ENCODE peak calls at places on chromosome 9, in six cellular contexts. One of them, this sample, is unnamed.
A peak's percentile ranks its signal among the peaks of the same experiment; 100 is the strongest.

GRCh38 chr9:89022902-89023301 is 31.6 kb downstream of the S1PR3 start:
- DNase-seq in PC-3: no peak
- DNase-seq in BJ: no peak
- DNase-seq in AG04450: no peak
- DNase-seq in mammary epithelial cell: no peak
- DNase-seq in BE2C: no peak
- DNase-seq in this sample: peak; percentile 81

GRCh38 chr9:106929471-106930198 is 66.7 kb downstream of the ZNF462 start:
- DNase-seq in PC-3: no peak
- DNase-seq in BJ: no peak
- DNase-seq in AG04450: peak; percentile 48
- DNase-seq in mammary epithelial cell: no peak
- DNase-seq in BE2C: no peak
- DNase-seq in this sample: peak; percentile 69

GRCh38 chr9:86022687-86023266 is 76.6 kb downstream of the GOLM1 start:
- DNase-seq in PC-3: no peak
- DNase-seq in BJ: no peak
- DNase-seq in AG04450: no peak
- DNase-seq in mammary epithelial cell: no peak
- DNase-seq in BE2C: no peak
- DNase-seq in this sample: no peak

GRCh38 chr9:113879906-113880305 is 3.8 kb downstream of the ZNF618 start:
- DNase-seq in PC-3: no peak
- DNase-seq in BJ: no peak
- DNase-seq in AG04450: peak; percentile 11
- DNase-seq in mammary epithelial cell: no peak
- DNase-seq in BE2C: no peak
- DNase-seq in this sample: peak; percentile 88

GRCh38 chr9:133647148-133647547 is 11.0 kb downstream of the DBH start:
- DNase-seq in PC-3: no peak
- DNase-seq in BJ: no peak
- DNase-seq in AG04450: no peak
- DNase-seq in mammary epithelial cell: no peak
- DNase-seq in BE2C: no peak
- DNase-seq in this sample: no peak

GRCh38 chr9:92598382-92598781 is 62.6 kb upstream of the ECM2 start:
- DNase-seq in PC-3: no peak
- DNase-seq in BJ: no peak
- DNase-seq in AG04450: no peak
- DNase-seq in mammary epithelial cell: no peak
- DNase-seq in BE2C: no peak
- DNase-seq in this sample: no peak

GRCh38 chr9:18393340-18394130 is 80.4 kb upstream of the ADAMTSL1 start:
- DNase-seq in PC-3: peak; percentile 92
- DNase-seq in BJ: peak; percentile 75
- DNase-seq in AG04450: peak; percentile 53
- DNase-seq in mammary epithelial cell: peak; percentile 98
- DNase-seq in BE2C: peak; percentile 6
- DNase-seq in this sample: peak; percentile 98

GRCh38 chr9:25678147-25678666 is at the start of gene TUSC1:
- DNase-seq in PC-3: peak; percentile 72
- DNase-seq in BJ: peak; percentile 19
- DNase-seq in AG04450: no peak
- DNase-seq in mammary epithelial cell: peak; percentile 80
- DNase-seq in BE2C: peak; percentile 94
- DNase-seq in this sample: peak; percentile 83

GRCh38 chr9:76808636-76809035 is 44.4 kb downstream of the PCA3 start:
- DNase-seq in PC-3: peak; percentile 7
- DNase-seq in BJ: no peak
- DNase-seq in AG04450: no peak
- DNase-seq in mammary epithelial cell: peak; percentile 25
- DNase-seq in BE2C: no peak
- DNase-seq in this sample: no peak

GRCh38 chr9:76803083-76803482 is 38.8 kb downstream of the PCA3 start:
- DNase-seq in PC-3: no peak
- DNase-seq in BJ: no peak
- DNase-seq in AG04450: no peak
- DNase-seq in mammary epithelial cell: no peak
- DNase-seq in BE2C: no peak
- DNase-seq in this sample: no peak

GRCh38 chr9:76800901-76801300 is 36.7 kb downstream of the PCA3 start:
- DNase-seq in PC-3: no peak
- DNase-seq in BJ: no peak
- DNase-seq in AG04450: no peak
- DNase-seq in mammary epithelial cell: no peak
- DNase-seq in BE2C: no peak
- DNase-seq in this sample: no peak

GRCh38 chr9:76799481-76799880 is 35.2 kb downstream of the PCA3 start:
- DNase-seq in PC-3: no peak
- DNase-seq in BJ: no peak
- DNase-seq in AG04450: no peak
- DNase-seq in mammary epithelial cell: no peak
- DNase-seq in BE2C: no peak
- DNase-seq in this sample: no peak

DNA sequence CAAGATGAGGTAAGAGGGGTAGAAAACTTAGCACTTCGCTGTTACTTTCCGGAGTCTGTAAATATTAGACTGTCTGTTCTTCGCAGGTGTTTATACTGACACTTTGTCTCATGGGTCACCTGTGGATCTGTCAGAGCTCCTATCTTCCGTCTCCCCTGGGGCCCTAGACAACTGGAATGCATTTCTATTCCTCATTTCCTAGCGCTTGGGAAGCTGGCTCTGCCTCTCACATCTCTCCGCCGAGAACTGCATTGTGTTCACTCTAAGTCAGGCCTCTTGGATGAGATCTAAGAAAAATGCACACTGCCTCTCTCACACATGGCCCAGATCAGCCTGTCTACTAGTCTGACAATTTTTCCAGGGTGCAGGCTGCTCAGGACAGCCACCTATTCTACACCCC is 39.5 kb downstream of the PCA3 start:
- DNase-seq in PC-3: no peak
- DNase-seq in BJ: no peak
- DNase-seq in AG04450: no peak
- DNase-seq in mammary epithelial cell: no peak
- DNase-seq in BE2C: no peak
- DNase-seq in this sample: no peak
- H3K4me3 ChIP-seq in PC-3: no peak overlapping the region
- H3K4me3 ChIP-seq in BJ: no peak overlapping the region
- H3K4me3 ChIP-seq in AG04450: no peak overlapping the region
- H3K4me3 ChIP-seq in mammary epithelial cell: no peak overlapping the region
- H3K4me3 ChIP-seq in BE2C: no peak overlapping the region
- H3K4me3 ChIP-seq in this sample: no peak overlapping the region

GRCh38 chr9:35660966-35661413 is 2.9 kb downstream of the CCDC107 start:
- DNase-seq in PC-3: peak; percentile 23
- DNase-seq in BJ: no peak
- DNase-seq in AG04450: no peak
- DNase-seq in mammary epithelial cell: no peak
- DNase-seq in BE2C: no peak
- DNase-seq in this sample: peak; percentile 64
- TF ChIP-seq CTCF in PC-3: peak; percentile 40
- TF ChIP-seq CTCF in BJ: peak; percentile 73
- TF ChIP-seq CTCF in AG04450: peak; percentile 58
- TF ChIP-seq CTCF in mammary epithelial cell: peak; percentile 60
- TF ChIP-seq CTCF in BE2C: peak; percentile 41
- TF ChIP-seq CTCF in this sample: peak; percentile 30

DNA sequence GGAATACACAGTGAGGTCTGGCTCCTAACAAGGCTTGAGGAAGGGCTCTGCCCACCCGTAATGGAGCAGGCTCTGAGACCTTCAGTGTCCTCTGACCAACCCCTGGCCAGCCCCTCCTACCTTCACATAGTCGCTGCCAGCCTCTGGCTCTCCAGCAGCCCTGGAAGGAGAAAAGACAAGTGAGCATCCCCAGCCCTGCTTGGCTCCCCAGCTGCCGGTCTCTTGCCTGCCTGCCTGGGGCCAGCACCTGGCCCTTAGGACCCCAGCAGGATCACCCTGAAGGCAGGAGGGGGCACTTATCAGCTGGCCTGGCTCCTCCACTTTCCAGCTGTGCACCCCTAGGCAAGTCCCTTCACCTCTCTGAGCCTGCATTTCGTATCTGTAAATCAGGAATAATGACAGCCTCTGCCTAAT is 17.0 kb downstream of the SH2D3C start:
- DNase-seq in PC-3: no peak
- DNase-seq in BJ: no peak
- DNase-seq in AG04450: no peak
- DNase-seq in mammary epithelial cell: no peak
- DNase-seq in BE2C: peak; percentile 67
- DNase-seq in this sample: no peak
- H3K4me3 ChIP-seq in PC-3: no peak overlapping the region
- H3K4me3 ChIP-seq in BJ: no peak overlapping the region
- H3K4me3 ChIP-seq in AG04450: no peak overlapping the region
- H3K4me3 ChIP-seq in mammary epithelial cell: no peak overlapping the region
- H3K4me3 ChIP-seq in BE2C: no peak overlapping the region
- H3K4me3 ChIP-seq in this sample: no peak overlapping the region

GRCh38 chr9:33942471-33943083 is 106.1 kb downstream of the UBAP2 start:
- DNase-seq in PC-3: peak; percentile 71
- DNase-seq in BJ: peak; percentile 15
- DNase-seq in AG04450: peak; percentile 72
- DNase-seq in mammary epithelial cell: peak; percentile 63
- DNase-seq in BE2C: no peak
- DNase-seq in this sample: peak; percentile 78
- TF ChIP-seq CTCF in PC-3: peak; percentile 35
- TF ChIP-seq CTCF in BJ: peak; percentile 50
- TF ChIP-seq CTCF in AG04450: peak; percentile 76
- TF ChIP-seq CTCF in mammary epithelial cell: peak; percentile 31
- TF ChIP-seq CTCF in BE2C: no peak
- TF ChIP-seq CTCF in this sample: peak; percentile 55

DNA sequence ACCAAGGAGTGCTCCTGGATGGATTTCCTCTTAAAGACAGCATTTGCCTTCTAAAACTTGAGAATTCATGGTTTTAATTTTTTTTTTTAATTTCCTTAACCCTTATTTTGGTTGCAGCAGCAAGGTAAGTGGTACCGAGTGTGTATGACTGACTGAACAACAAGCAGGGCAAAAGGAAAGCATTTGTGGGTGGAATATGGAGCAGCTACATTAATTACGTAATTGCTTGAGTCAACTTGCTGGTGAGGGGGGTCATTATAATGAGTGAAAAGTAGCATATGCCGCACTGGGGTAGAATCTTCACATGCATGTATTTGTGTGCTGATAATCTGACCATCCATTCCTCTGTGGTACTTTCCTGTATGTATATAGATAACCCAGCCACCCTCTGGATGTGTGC is 147.7 kb upstream of the RUSC2 start:
- DNase-seq in PC-3: no peak
- DNase-seq in BJ: no peak
- DNase-seq in AG04450: no peak
- DNase-seq in mammary epithelial cell: no peak
- DNase-seq in BE2C: no peak
- DNase-seq in this sample: no peak
- H3K4me3 ChIP-seq in PC-3: no peak overlapping the region
- H3K4me3 ChIP-seq in BJ: no peak overlapping the region
- H3K4me3 ChIP-seq in AG04450: peak overlapping the region; percentile 36
- H3K4me3 ChIP-seq in mammary epithelial cell: no peak overlapping the region
- H3K4me3 ChIP-seq in BE2C: no peak overlapping the region
- H3K4me3 ChIP-seq in this sample: peak overlapping the region; percentile 1

GRCh38 chr9:34139477-34140146 is 13.1 kb upstream of the DCAF12 start:
- DNase-seq in PC-3: peak; percentile 64
- DNase-seq in BJ: peak; percentile 55
- DNase-seq in AG04450: peak; percentile 60
- DNase-seq in mammary epithelial cell: peak; percentile 60
- DNase-seq in BE2C: peak; percentile 58
- DNase-seq in this sample: peak; percentile 93
- TF ChIP-seq CTCF in PC-3: peak; percentile 48
- TF ChIP-seq CTCF in BJ: peak; percentile 50
- TF ChIP-seq CTCF in AG04450: peak; percentile 40
- TF ChIP-seq CTCF in mammary epithelial cell: peak; percentile 47
- TF ChIP-seq CTCF in BE2C: peak; percentile 51
- TF ChIP-seq CTCF in this sample: peak; percentile 42

GRCh38 chr9:117747571-117747970 is 43.4 kb downstream of the TLR4 start:
- DNase-seq in PC-3: no peak
- DNase-seq in BJ: no peak
- DNase-seq in AG04450: no peak
- DNase-seq in mammary epithelial cell: no peak
- DNase-seq in BE2C: no peak
- DNase-seq in this sample: no peak

GRCh38 chr9:117745598-117745997 is 41.4 kb downstream of the TLR4 start:
- DNase-seq in PC-3: no peak
- DNase-seq in BJ: no peak
- DNase-seq in AG04450: no peak
- DNase-seq in mammary epithelial cell: no peak
- DNase-seq in BE2C: no peak
- DNase-seq in this sample: no peak

GRCh38 chr9:117744390-117744789 is 40.2 kb downstream of the TLR4 start:
- DNase-seq in PC-3: no peak
- DNase-seq in BJ: no peak
- DNase-seq in AG04450: no peak
- DNase-seq in mammary epithelial cell: no peak
- DNase-seq in BE2C: no peak
- DNase-seq in this sample: no peak

GRCh38 chr9:117746263-117746662 is 42.1 kb downstream of the TLR4 start:
- DNase-seq in PC-3: no peak
- DNase-seq in BJ: no peak
- DNase-seq in AG04450: no peak
- DNase-seq in mammary epithelial cell: no peak
- DNase-seq in BE2C: no peak
- DNase-seq in this sample: no peak

DNA sequence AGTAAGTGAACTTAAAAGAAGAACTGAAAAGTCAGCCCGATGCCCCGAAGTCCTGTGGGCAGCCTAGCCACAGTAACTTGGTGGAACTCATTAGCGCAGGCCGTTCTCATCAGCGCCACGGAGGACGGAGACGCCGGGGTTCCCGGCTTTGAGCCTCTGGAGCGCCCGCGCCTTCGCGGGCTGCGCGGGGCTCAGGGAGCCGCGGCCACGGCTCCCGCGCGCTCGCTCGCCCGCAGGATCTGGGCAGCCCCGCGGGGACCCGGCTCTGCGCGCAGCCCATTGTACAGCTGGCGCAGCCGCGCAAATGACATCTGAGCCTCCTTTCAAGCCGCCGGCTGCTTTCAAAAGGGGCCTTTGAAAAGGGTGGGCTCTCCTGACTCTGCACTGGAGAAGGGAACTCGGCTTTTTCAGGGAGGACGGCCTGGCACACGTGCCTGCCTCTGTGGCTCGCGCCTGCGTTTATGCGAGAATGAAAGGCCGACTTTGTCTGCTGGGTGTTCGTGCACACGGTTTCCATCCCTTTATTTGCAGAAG is 40.7 kb downstream of the TLR4 start:
- DNase-seq in PC-3: no peak
- DNase-seq in BJ: no peak
- DNase-seq in AG04450: no peak
- DNase-seq in mammary epithelial cell: no peak
- DNase-seq in BE2C: no peak
- DNase-seq in this sample: peak; percentile 18
- H3K4me3 ChIP-seq in PC-3: no peak overlapping the region
- H3K4me3 ChIP-seq in BJ: peak overlapping the region; percentile 29
- H3K4me3 ChIP-seq in AG04450: no peak overlapping the region
- H3K4me3 ChIP-seq in mammary epithelial cell: no peak overlapping the region
- H3K4me3 ChIP-seq in BE2C: no peak overlapping the region
- H3K4me3 ChIP-seq in this sample: peak overlapping the region; percentile 42

This sample was measured in cardiac fibroblast.